ENCODE peak calls at places on chromosomes 2 and 18, in five cellular contexts. Z is MM.1S, A is colonic mucosa, K is left lung, W is fibroblast of mammary gland. O is an unnamed sample.

GRCh38 chr18:67417864-67418523 is 98.5 kb downstream of the DSEL start:
- DNase-seq in Z (peak; percentile 81), A (no peak), K (no peak), W (peak; percentile 75), O (no peak)

GRCh38 chr2:203605302-203605701 is 70.2 kb upstream of the RAPH1 start:
- DNase-seq in Z (no peak), A (peak; percentile 47), K (no peak), W (peak; percentile 34), O (no peak)

GRCh38 chr2:142951190-142952007 is 73.9 kb downstream of the KYNU start:
- DNase-seq in Z (no peak), A (no peak), K (no peak), W (no peak), O (no peak)

GRCh38 chr2:200180943-200181342 is 125.5 kb upstream of the SPATS2L start:
- DNase-seq in Z (no peak), A (no peak), K (no peak), W (no peak), O (no peak)

GRCh38 chr18:6741290-6741689 is 11.8 kb downstream of the ARHGAP28 start:
- DNase-seq in Z (no peak), A (no peak), K (no peak), W (peak; percentile 99), O (no peak)

GRCh38 chr2:157627594-157628281 is 926 bp downstream of the ACVR1C start:
- DNase-seq in Z (peak; percentile 51), A (peak; percentile 85), K (no peak), W (peak; percentile 11), O (no peak)

GRCh38 chr2:16287831-16288230 is 347.5 kb downstream of the MYCN start:
- DNase-seq in Z (no peak), A (no peak), K (no peak), W (no peak), O (no peak)

GRCh38 chr2:54809814-54810213 is 86.4 kb downstream of the EML6 start:
- DNase-seq in Z (no peak), A (no peak), K (no peak), W (peak; percentile 76), O (no peak)

GRCh38 chr2:110804915-110805314 is 72.5 kb downstream of the ACOXL start:
- DNase-seq in Z (no peak), A (no peak), K (no peak), W (no peak), O (no peak)

GRCh38 chr18:3747176-3747973 is 297.4 kb downstream of the TGIF1 start:
- DNase-seq in Z (no peak), A (no peak), K (no peak), W (peak; percentile 78), O (peak; percentile 49)

DNA sequence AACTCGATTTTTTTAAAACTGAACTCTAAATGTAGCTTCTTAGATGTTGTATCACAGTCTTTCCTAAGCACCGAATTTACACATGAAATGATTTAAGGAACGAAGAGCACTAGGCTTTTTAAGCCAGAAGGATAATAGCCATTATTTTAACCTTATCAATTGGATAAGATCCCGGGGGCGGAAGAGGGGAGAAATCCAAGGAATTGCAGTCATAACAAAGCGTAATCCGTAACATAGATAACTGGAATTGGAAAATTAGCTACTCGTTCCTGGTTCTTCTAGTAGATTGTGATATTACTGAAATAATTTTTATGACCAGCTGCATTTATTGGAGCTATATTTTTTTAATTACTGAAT is 988 bp upstream of the KANSL1L start:
- DNase-seq in Z (no peak), A (no peak), K (no peak), W (no peak), O (no peak)
- H3K4me3 ChIP-seq in Z (peak overlapping the region; percentile 72), A (peak overlapping the region; percentile 79), K (peak overlapping the region; percentile 44), W (peak overlapping the region; percentile 68), O (peak overlapping the region; percentile 83)

DNA sequence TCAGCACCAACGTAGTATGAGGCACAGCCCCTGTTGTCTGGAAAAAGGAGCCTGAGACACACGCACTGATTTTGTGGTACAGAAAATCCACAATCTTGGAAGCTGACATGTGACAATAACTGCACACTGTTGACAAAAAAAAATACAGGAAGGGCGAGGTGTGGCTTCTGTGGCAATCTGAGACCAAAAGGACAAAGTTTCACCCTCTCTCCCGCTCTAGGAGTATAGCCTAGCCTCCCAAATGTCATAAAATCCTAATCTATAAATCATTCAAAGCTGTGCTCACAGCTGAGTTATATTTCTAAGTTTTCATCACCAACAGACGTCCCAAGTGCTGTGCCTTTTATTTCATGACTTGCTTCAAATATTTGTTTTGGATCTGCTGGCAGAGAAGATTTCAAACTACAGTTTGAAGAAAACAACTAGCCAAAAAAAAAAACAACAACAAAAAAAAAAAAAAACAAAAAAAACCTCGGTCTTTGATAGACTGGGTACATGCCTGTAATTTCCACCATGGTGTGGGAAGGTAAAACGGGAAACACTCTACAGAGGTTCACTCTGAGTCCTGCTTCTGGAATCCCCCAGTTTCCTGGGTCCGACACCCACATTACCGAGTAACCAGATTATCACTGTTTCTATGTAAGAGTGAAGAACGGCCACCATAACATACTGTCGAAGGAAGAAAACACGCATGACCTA is 61.0 kb downstream of the C2orf76 start:
- DNase-seq in Z (peak; percentile 25), A (peak; percentile 58), K (no peak), W (no peak), O (no peak)
- H3K4me3 ChIP-seq in Z (peak overlapping the region; percentile 42), A (no peak overlapping the region), K (no peak overlapping the region), W (no peak overlapping the region), O (peak overlapping the region; percentile 16)

GRCh38 chr2:173271135-173271534 is 83.5 kb upstream of the CDCA7 start:
- DNase-seq in Z (no peak), A (no peak), K (no peak), W (no peak), O (no peak)

GRCh38 chr2:173271825-173272224 is 82.8 kb upstream of the CDCA7 start:
- DNase-seq in Z (no peak), A (no peak), K (no peak), W (peak; percentile 22), O (no peak)

DNA sequence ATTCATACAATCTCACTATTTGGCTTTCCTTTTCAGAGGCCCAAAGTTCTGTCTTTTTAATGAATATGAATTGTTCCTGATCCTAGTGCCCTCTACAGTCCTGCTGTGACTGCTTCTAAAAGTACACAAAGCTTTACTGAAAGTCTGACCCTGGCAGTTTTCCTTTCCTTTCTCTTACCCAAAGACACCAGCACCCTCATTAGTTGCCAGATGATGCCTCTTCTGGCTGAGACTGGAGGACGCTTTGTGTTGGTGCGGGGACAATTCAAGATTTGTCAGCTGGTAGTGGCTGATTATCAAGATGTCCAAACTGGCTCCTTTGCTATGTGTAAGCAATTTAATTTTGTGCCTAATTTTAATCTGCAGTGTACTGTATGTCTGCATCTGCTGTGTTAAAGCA is 81.8 kb upstream of the CDCA7 start:
- DNase-seq in Z (no peak), A (no peak), K (no peak), W (no peak), O (no peak)
- H3K4me3 ChIP-seq in Z (no peak overlapping the region), A (no peak overlapping the region), K (no peak overlapping the region), W (no peak overlapping the region), O (no peak overlapping the region)

DNA sequence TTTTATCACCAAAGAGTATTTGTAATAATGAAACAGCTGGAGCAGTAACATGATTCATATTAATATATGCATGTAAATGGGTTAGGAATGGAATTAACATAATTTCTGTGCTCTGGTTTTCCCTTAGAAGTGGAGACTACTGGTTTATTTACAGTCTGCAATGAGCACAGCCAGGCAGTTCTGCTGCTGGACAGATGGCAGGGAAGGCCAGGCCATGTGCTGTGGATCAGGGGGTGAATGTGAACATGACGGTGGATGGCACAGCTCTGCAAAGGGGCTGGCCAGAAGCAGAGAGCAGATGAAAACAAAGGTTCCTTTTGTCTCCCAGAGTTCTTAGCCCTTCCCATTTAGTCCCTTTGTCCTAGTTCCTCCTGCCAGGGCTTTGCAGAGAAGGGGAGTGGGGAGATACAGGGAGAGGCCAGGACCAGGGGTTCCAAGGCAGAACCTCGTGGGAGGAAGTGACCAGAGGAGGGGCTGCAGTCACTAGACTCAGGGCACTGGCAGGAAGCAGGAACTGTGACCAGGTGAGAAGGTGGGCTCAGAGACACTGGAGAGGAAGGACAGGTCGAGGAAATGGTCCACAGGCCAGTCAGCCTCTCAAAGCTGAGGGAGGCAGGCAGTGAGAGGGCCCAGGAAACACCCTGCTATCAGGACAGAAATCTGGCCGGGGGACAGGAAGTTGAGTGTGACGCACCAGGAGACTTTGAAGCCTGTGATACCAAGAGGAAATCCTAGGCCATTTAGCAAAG is 112.9 kb upstream of the ATP8B1 start:
- DNase-seq in Z (no peak), A (peak; percentile 32), K (no peak), W (no peak), O (no peak)
- H3K4me3 ChIP-seq in Z (no peak overlapping the region), A (no peak overlapping the region), K (no peak overlapping the region), W (no peak overlapping the region), O (no peak overlapping the region)

GRCh38 chr18:23587220-23587642 is 925 bp upstream of the NPC1 start:
- DNase-seq in Z (peak; percentile 25), A (peak; percentile 23), K (no peak), W (peak; percentile 15), O (peak; percentile 57)
- H3K4me3 ChIP-seq in Z (peak overlapping the region; percentile 48), A (peak overlapping the region; percentile 94), K (peak overlapping the region; percentile 80), W (no peak overlapping the region), O (no peak overlapping the region)

GRCh38 chr2:174332607-174333001 is 2.1 kb upstream of the SP9 start:
- DNase-seq in Z (no peak), A (no peak), K (no peak), W (no peak), O (no peak)

GRCh38 chr2:174331731-174332606 is 2.8 kb upstream of the SP9 start:
- DNase-seq in Z (no peak), A (no peak), K (no peak), W (no peak), O (no peak)

GRCh38 chr2:174333502-174334277 is 1.1 kb upstream of the SP9 start:
- DNase-seq in Z (no peak), A (no peak), K (no peak), W (no peak), O (no peak)

GRCh38 chr2:174334278-174334715 is 457 bp upstream of the SP9 start:
- DNase-seq in Z (no peak), A (no peak), K (no peak), W (no peak), O (no peak)

GRCh38 chr2:174333017-174333501 is 1.7 kb upstream of the SP9 start:
- DNase-seq in Z (no peak), A (no peak), K (no peak), W (no peak), O (no peak)
- H3K4me3 ChIP-seq in Z (peak overlapping the region; percentile 7), A (no peak overlapping the region), K (no peak overlapping the region), W (no peak overlapping the region), O (no peak overlapping the region)